ENCODE peak calls at places on chromosomes 2 and 18, in nine cellular contexts. T is esophagus squamous epithelium, A is breast epithelium, F is tibial artery, H is adrenal gland, W is aorta, E is K562, V is suprapubic skin, Z is A549. I is an unnamed sample. For H3K4me1, the result is how much of the 10 kb centered on the place peaks cover.

GRCh38 chr2:37388074-37388473 is 43.6 kb downstream of the QPCT start:
- DNase-seq in V (no peak), H (no peak), F (no peak), Z (no peak), E (no peak), T (no peak), A (no peak), W (no peak), I (no peak)

GRCh38 chr2:63849381-63850203 is 7.9 kb downstream of the UGP2 start:
- DNase-seq in V (no peak), T (no peak), H (no peak), A (no peak), F (no peak), E (no peak), Z (no peak), W (no peak), I (no peak)

GRCh38 chr2:205704101-205704741 is 21.9 kb downstream of the NRP2 start:
- DNase-seq in H (peak), E (no peak), F (no peak), Z (no peak), A (no peak), V (no peak), W (no peak), T (no peak), I (peak)

GRCh38 chr2:128169933-128170709 is 79.1 kb downstream of the UGGT1 start:
- DNase-seq in H (no peak), Z (no peak), F (no peak), A (no peak), V (no peak), W (no peak), T (no peak), E (no peak), I (no peak)

GRCh38 chr2:150491430-150491829 is 4.0 kb upstream of the RND3 start:
- DNase-seq in W (no peak), F (no peak), E (no peak), H (no peak), V (no peak), Z (no peak), A (no peak), T (no peak), I (no peak)

GRCh38 chr2:205280630-205281225 is 401.6 kb upstream of the NRP2 start:
- DNase-seq in E (no peak), F (no peak), V (no peak), A (no peak), W (no peak), Z (no peak), T (no peak), H (no peak), I (no peak)

GRCh38 chr2:162308747-162309503 is 9.6 kb downstream of the IFIH1 start:
- DNase-seq in F (no peak), E (no peak), W (no peak), A (no peak), H (no peak), Z (no peak), V (no peak), T (no peak), I (no peak)

GRCh38 chr2:48356701-48357322 is 173.1 kb upstream of the STON1 start:
- DNase-seq in V (no peak), T (no peak), H (no peak), E (peak), F (no peak), A (no peak), Z (no peak), W (no peak), I (no peak)

GRCh38 chr2:146143971-146144370 is 1624.1 kb upstream of the ZEB2 start:
- DNase-seq in E (no peak), V (no peak), W (no peak), T (no peak), A (no peak), F (no peak), H (no peak), Z (no peak), I (no peak)

GRCh38 chr18:62629031-62629430 is 86.3 kb upstream of the PHLPP1 start:
- DNase-seq in F (no peak), V (peak), T (no peak), A (no peak), W (no peak), E (no peak), H (no peak), Z (no peak), I (no peak)

GRCh38 chr2:74507926-74508520 is 528 bp upstream of the PCGF1 start:
- DNase-seq in H (no peak), Z (no peak), F (peak), V (no peak), A (peak), W (no peak), E (peak), T (no peak), I (peak)

GRCh38 chr2:217858519-217859466 is 144.0 kb downstream of the TNS1 start:
- DNase-seq in H (peak), E (no peak), T (no peak), W (peak), A (no peak), Z (no peak), F (peak), V (peak), I (peak)

GRCh38 chr2:212619954-212620353 is 81.4 kb upstream of the ERBB4 start:
- DNase-seq in V (no peak), T (no peak), E (no peak), W (no peak), Z (no peak), A (no peak), H (no peak), F (no peak), I (no peak)

GRCh38 chr18:24683965-24684364 is 223.5 kb downstream of the HRH4 start:
- DNase-seq in F (no peak), H (no peak), W (no peak), A (no peak), Z (no peak), V (no peak), E (no peak), T (no peak), I (no peak)

GRCh38 chr2:231394201-231395141 is 1.0 kb upstream of the B3GNT7 start:
- DNase-seq in W (no peak), A (no peak), V (no peak), T (no peak), E (peak), F (no peak), Z (no peak), H (no peak), I (no peak)

GRCh38 chr2:101113441-101114267 is 37.5 kb downstream of the TBC1D8 start:
- DNase-seq in F (no peak), H (no peak), E (no peak), V (no peak), A (peak), Z (peak), W (no peak), T (no peak), I (no peak)

GRCh38 chr2:101111917-101112771 is 39.0 kb downstream of the TBC1D8 start:
- DNase-seq in T (no peak), V (no peak), Z (no peak), H (no peak), F (no peak), E (no peak), W (no peak), A (no peak), I (no peak)

GRCh38 chr2:101114268-101114783 is 36.9 kb downstream of the TBC1D8 start:
- DNase-seq in F (no peak), Z (no peak), E (no peak), W (no peak), V (no peak), A (no peak), T (no peak), H (no peak), I (no peak)

GRCh38 chr2:101111262-101111838 is 39.8 kb downstream of the TBC1D8 start:
- DNase-seq in Z (no peak), A (no peak), W (no peak), H (no peak), T (no peak), V (no peak), F (no peak), E (no peak), I (no peak)

DNA sequence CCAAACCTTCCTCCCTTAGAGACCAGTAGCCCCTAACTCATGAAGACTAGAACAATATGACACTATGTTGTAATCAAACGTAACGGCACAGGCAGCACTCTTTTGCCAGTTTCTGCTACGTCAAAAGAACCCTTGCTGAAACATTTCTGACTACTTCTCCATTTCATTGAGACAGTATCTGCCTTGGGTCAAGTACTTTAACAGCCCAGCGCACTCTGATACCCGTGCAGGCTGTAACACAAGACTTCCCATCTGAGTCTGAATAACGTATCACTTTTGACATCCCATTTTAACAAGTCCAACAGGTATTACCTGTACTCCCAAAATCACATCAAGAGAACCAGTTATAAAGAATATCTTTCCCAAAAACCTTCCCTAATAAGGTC is 38.4 kb downstream of the TBC1D8 start:
- DNase-seq in E (no peak), Z (no peak), V (no peak), F (no peak), W (no peak), H (no peak), A (no peak), T (no peak), I (no peak)
- H3K4me1 ChIP-seq in E (under half), Z (half or more), V (half or more), F (under half), W (under half), H (under half), A (under half), T (under half), I (under half)

DNA sequence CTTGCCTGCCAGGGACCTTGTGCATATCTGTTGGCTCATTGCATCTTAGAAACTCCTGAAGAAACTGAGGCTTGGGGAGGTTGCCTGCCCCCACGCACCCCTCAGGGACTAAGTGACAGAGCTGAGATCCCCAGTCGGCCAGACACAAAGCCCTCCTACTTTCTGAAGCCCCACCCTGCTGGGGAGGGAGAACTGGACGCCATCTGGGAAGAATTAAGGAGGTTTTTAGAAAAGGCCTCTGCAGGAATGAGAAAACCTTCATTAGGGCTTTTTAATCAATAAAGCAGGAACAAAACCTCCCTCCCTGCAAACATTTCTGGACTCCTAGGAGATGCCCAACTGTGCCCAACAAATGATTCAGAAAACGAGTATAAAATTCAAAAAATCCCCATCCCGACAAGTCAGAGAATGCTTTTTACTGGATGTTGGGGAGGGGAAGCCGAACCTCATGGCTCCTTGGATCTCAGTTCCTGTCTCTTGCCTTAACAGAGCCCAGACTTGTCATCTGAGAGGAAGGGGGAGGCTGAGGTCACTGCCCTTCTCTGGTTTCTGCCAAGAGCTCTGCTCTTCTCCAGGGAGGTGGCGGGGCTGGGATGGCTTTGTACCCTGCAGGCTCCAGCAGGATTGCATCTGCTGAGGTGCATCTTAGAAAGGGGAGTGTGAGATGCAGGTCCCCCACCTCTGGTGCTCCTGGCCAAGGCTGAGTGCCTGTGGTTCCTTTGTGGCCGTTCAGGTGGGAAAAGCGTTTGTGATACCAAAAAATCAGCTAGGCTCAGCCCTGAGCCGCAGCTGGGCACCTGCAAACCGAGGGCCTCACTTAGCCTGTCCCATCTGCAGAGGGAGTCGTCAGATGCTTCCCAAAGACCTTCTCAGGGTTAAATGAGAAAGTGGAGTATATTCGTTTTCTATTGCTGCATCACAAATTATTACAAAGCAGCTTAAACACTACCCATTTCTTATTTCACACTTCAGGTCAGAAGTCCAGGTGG is 142.4 kb downstream of the ZFP36L2 start:
- DNase-seq in F (no peak), T (no peak), E (no peak), V (no peak), H (peak), Z (no peak), W (peak), A (peak), I (peak)
- H3K27ac ChIP-seq in F (peak), T (peak), E (no peak), V (peak), H (peak), Z (peak), W (peak), A (peak), I (peak)

GRCh38 chr2:194060269-194060668 is 1596.8 kb upstream of the SLC39A10 start:
- DNase-seq in V (no peak), F (no peak), T (no peak), W (no peak), A (no peak), H (no peak), E (no peak), Z (no peak), I (no peak)

GRCh38 chr2:194054262-194054767 is 1602.7 kb upstream of the SLC39A10 start:
- DNase-seq in E (no peak), H (no peak), F (no peak), Z (no peak), V (no peak), A (no peak), T (no peak), W (no peak), I (no peak)
- H3K4me1 ChIP-seq in E (under half), H (under half), F (under half), Z (under half), V (under half), A (under half), T (under half), W (under half), I (under half)

DNA sequence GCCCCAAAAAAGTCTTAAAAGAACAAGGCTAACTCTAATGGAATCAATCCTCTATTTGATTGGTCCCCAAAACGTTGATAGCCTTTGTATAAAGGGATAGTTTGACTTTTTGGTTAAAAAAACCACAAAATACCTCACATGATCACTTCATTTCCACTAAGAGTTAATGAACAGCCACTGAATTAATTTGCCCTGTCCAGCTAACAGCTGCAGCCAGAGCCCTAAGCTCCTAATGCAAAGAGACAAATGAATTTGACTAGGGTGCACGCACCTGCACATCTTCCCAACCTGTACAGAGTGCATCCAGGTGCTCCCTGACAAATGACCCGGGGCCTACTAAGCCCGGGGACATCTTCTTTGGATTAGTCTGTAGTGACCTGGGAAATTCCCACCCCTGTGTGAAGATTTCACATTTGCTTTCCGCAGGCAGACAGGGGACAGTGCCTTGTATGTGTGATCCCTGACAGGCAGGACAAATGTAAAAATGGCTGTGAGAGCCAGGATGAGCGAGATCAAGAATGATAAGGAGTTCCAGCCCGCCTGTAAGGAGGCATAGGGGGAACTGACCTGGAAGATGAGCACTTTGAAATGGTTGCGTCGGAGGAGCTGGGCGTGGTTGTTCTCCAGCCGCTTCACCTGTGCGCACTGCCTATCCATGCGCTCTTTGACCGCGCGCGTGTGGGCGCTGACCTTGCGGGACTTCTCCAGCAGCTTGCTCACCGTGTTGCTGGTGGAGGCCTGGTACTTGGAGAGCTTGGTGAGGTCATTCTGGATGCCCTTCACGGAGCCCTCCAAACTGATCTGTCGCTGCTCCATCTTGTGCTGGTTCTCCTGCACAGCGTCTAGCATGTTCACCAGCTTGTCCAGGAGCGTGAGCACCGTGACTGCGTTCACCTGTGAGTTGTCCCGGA is 757 bp downstream of the CAVIN2 start:
- DNase-seq in E (no peak), T (no peak), F (no peak), V (no peak), H (no peak), A (no peak), W (peak), Z (no peak), I (peak)
- H3K27ac ChIP-seq in E (peak), T (peak), F (peak), V (peak), H (peak), A (peak), W (no peak), Z (peak), I (peak)